ENCODE peak calls at places on chromosomes 7 and 10, in ten cellular contexts. Q is B cell, E is GM13977, A is K562, O is thoracic aorta, B is stomach, F is choroid plexus epithelial cell, U is tibial artery, P is HFFc6, N is endothelial cell. Z is an unnamed sample.
A peak's percentile ranks its signal among the peaks of the same experiment; 100 is the strongest.

GRCh38 chr10:93080350-93081046 is 6.8 kb downstream of the CYP26A1 start:
- DNase-seq in E (peak; percentile 86), O (peak; percentile 15), Q (peak; percentile 48), F (peak; percentile 76), A (peak; percentile 67), N (peak; percentile 70), B (peak; percentile 63), P (peak; percentile 44), U (no peak), Z (peak; percentile 87)

GRCh38 chr7:36923831-36924555 is 199.7 kb upstream of the AOAH start:
- DNase-seq in P (no peak), Q (no peak), B (no peak), U (no peak), N (no peak), A (no peak), E (no peak), F (no peak), O (no peak), Z (no peak)

GRCh38 chr7:94276797-94277196 is 117.9 kb upstream of the COL1A2 start:
- DNase-seq in F (peak; percentile 75), B (no peak), U (no peak), P (peak; percentile 52), N (no peak), O (no peak), E (no peak), A (no peak), Q (no peak), Z (no peak)

GRCh38 chr7:38291117-38291647 is 17.7 kb upstream of the TARP start:
- DNase-seq in Q (no peak), A (peak; percentile 39), N (no peak), F (peak; percentile 55), U (no peak), P (no peak), B (no peak), O (no peak), E (no peak), Z (no peak)

GRCh38 chr10:63520463-63521388 is 475 bp upstream of the REEP3 start:
- DNase-seq in A (peak; percentile 84), Q (peak; percentile 42), E (peak; percentile 88), B (peak; percentile 78), F (peak; percentile 74), P (peak; percentile 30), U (peak; percentile 83), N (peak; percentile 56), O (no peak), Z (peak; percentile 88)

GRCh38 chr7:108568801-108569380 is 615 bp downstream of the THAP5 start:
- DNase-seq in E (no peak), F (no peak), N (no peak), O (no peak), B (no peak), P (no peak), A (no peak), U (no peak), Q (no peak), Z (no peak)

GRCh38 chr7:129376778-129377700 is 57.2 kb upstream of the STRIP2 start:
- DNase-seq in E (peak; percentile 24), P (no peak), A (no peak), O (no peak), F (peak; percentile 46), B (no peak), Q (no peak), N (no peak), U (no peak), Z (no peak)

GRCh38 chr10:113880236-113880635 is 25.8 kb downstream of the NHLRC2 start:
- DNase-seq in P (peak; percentile 16), O (no peak), B (no peak), N (no peak), A (no peak), U (no peak), E (no peak), Q (no peak), F (peak; percentile 68), Z (no peak)

GRCh38 chr7:15378494-15378893 is 183.3 kb downstream of the AGMO start:
- DNase-seq in N (no peak), F (no peak), B (no peak), O (no peak), P (no peak), A (no peak), Q (no peak), E (no peak), U (no peak), Z (no peak)

GRCh38 chr7:105003275-105003674 is 10.7 kb upstream of the KMT2E start:
- DNase-seq in U (peak; percentile 88), O (peak; percentile 68), P (peak; percentile 79), A (no peak), F (peak; percentile 77), E (no peak), Q (no peak), B (no peak), N (no peak), Z (no peak)

GRCh38 chr10:58488921-58489320 is 23.8 kb upstream of the BICC1 start:
- DNase-seq in Q (no peak), O (no peak), U (no peak), N (no peak), B (no peak), A (no peak), E (no peak), P (peak; percentile 41), F (no peak), Z (no peak)

GRCh38 chr10:86285136-86285790 is 81.3 kb downstream of the GRID1 start:
- DNase-seq in Q (no peak), A (no peak), U (peak; percentile 42), N (peak; percentile 2), O (no peak), F (no peak), E (no peak), P (no peak), B (peak; percentile 20), Z (peak; percentile 65)

GRCh38 chr7:74480861-74481417 is 27.2 kb downstream of the GTF2IRD1 start:
- DNase-seq in A (no peak), B (peak; percentile 53), E (no peak), Q (no peak), U (peak; percentile 89), P (peak; percentile 70), O (no peak), F (peak; percentile 90), N (peak; percentile 9), Z (peak; percentile 88)

GRCh38 chr7:42886129-42886528 is 25.7 kb downstream of the C7orf25 start:
- DNase-seq in A (no peak), N (no peak), U (no peak), O (no peak), B (no peak), Q (no peak), P (peak; percentile 21), F (peak; percentile 46), E (no peak), Z (no peak)

GRCh38 chr10:4183761-4184261 is 398.8 kb upstream of the KLF6 start:
- DNase-seq in F (peak; percentile 84), Q (no peak), A (no peak), B (no peak), O (no peak), E (no peak), N (no peak), P (peak; percentile 14), U (no peak), Z (no peak)

GRCh38 chr10:119198438-119198837 is 8.9 kb upstream of the GRK5 start:
- DNase-seq in F (peak; percentile 47), N (no peak), B (no peak), Q (no peak), P (no peak), O (no peak), U (peak; percentile 44), E (peak; percentile 40), A (peak; percentile 60), Z (no peak)
- TF ChIP-seq CTCF in F (peak; percentile 71), N (peak; percentile 24), B (peak; percentile 13), Q (peak; percentile 43), P (peak; percentile 72), O (no peak), U (no peak), E (peak; percentile 63), A (peak; percentile 68), Z (peak; percentile 39)

DNA sequence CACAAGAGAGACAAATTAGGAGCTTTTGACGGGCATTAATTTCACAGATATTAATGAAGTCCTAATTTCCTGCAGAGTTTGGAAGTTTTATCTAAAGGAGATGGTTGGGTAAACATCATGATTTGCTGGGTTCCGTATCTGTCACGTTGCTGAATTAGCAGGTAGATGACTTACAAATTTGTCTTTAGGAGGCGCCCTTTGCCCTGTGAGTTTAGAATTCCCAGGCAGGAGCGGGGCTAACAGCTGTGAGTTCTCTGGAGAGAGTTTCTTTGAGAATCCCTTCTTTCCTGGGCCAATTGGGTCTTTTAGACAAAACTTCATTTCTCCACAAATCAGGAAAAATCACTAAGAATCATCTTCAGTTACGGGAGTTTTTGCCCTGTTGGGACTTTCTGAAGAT is 63.8 kb downstream of the PRKCQ start:
- DNase-seq in P (no peak), N (no peak), Q (no peak), U (no peak), E (no peak), O (no peak), A (peak; percentile 19), B (no peak), F (no peak), Z (no peak)
- TF ChIP-seq CTCF in P (no peak), N (no peak), Q (no peak), U (no peak), E (no peak), O (no peak), A (no peak), B (no peak), F (no peak), Z (no peak)

DNA sequence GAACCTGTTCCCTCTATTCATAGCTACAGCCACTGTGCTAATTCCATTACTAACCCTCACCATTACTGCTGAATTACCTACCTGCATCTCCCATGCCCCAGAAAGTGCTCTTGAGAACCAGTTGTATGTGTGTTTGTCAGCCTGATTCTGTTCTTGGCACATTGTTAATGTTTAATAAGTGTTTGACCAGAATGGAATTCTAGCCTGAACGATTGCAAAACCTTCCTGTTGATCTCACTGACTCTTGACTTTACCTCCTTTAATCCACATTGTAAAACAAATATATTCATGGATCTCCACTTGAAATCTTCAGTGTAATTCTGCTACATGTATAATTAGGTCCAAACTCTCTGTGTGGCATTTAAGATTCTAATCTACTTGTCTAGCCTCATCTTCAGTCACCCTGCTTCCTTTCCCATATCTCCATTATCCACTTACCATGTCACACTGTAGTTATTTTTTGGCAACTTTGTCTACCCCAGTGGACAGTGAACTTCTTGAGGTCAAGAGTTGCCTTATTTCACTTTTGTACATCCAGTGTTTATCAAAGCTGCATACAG is 4.9 kb downstream of the ZNF277 start:
- DNase-seq in E (no peak), B (no peak), Q (no peak), O (no peak), F (peak; percentile 71), A (no peak), N (no peak), P (peak; percentile 16), U (no peak), Z (no peak)
- TF ChIP-seq CTCF in E (no peak), B (no peak), Q (no peak), O (no peak), F (no peak), A (no peak), N (no peak), P (no peak), U (no peak), Z (no peak)

GRCh38 chr10:45585131-45585530 is 87.4 kb downstream of the ZFAND4 start:
- DNase-seq in N (no peak), P (no peak), U (no peak), E (no peak), F (no peak), A (no peak), B (no peak), Q (no peak), O (no peak), Z (no peak)
- TF ChIP-seq CTCF in N (no peak), P (no peak), U (no peak), E (no peak), F (no peak), A (no peak), B (no peak), Q (no peak), O (no peak), Z (no peak)